ENCODE peak calls at places on chromosomes 2 and 18, in four cellular contexts. One of them, this sample, is unnamed.

GRCh38 chr2:241417626-241418025 is 61.5 kb downstream of the FARP2 start:
- DNase-seq in keratinocyte: no peak
- DNase-seq in OCI-LY7: no peak
- DNase-seq in osteoblast: no peak
- DNase-seq in this sample: no peak

GRCh38 chr2:56715670-56716069 is 531.9 kb downstream of the CCDC85A start:
- DNase-seq in keratinocyte: no peak
- DNase-seq in OCI-LY7: no peak
- DNase-seq in osteoblast: no peak
- DNase-seq in this sample: no peak

GRCh38 chr2:25132296-25132630 is 36.1 kb downstream of the POMC start:
- DNase-seq in keratinocyte: no peak
- DNase-seq in OCI-LY7: no peak
- DNase-seq in osteoblast: no peak
- DNase-seq in this sample: no peak

GRCh38 chr2:218024336-218024735 is 21.5 kb upstream of the TNS1 start:
- DNase-seq in keratinocyte: no peak
- DNase-seq in OCI-LY7: no peak
- DNase-seq in osteoblast: peak
- DNase-seq in this sample: no peak

GRCh38 chr2:164920430-164920829 is 34.9 kb downstream of the SLC38A11 start:
- DNase-seq in keratinocyte: peak
- DNase-seq in OCI-LY7: no peak
- DNase-seq in osteoblast: peak
- DNase-seq in this sample: peak

GRCh38 chr2:70656421-70657010 is 102.9 kb upstream of the TGFA start:
- DNase-seq in keratinocyte: no peak
- DNase-seq in OCI-LY7: no peak
- DNase-seq in osteoblast: no peak
- DNase-seq in this sample: no peak

GRCh38 chr2:231308631-231309414 is 86.7 kb upstream of the B3GNT7 start:
- DNase-seq in keratinocyte: no peak
- DNase-seq in OCI-LY7: no peak
- DNase-seq in osteoblast: no peak
- DNase-seq in this sample: peak

GRCh38 chr18:6949800-6950586 is 167.6 kb downstream of the LAMA1 start:
- DNase-seq in keratinocyte: no peak
- DNase-seq in OCI-LY7: no peak
- DNase-seq in osteoblast: no peak
- DNase-seq in this sample: no peak

GRCh38 chr18:8977166-8977565 is 125.3 kb upstream of the NDUFV2 start:
- DNase-seq in keratinocyte: no peak
- DNase-seq in OCI-LY7: no peak
- DNase-seq in osteoblast: no peak
- DNase-seq in this sample: no peak

GRCh38 chr2:85655961-85656403 is 12.0 kb downstream of the SFTPB start:
- DNase-seq in keratinocyte: no peak
- DNase-seq in OCI-LY7: no peak
- DNase-seq in osteoblast: peak
- DNase-seq in this sample: peak

GRCh38 chr18:66749030-66749429 is 145.1 kb upstream of the CDH19 start:
- DNase-seq in keratinocyte: no peak
- DNase-seq in OCI-LY7: no peak
- DNase-seq in osteoblast: peak
- DNase-seq in this sample: peak

GRCh38 chr2:28442328-28442727 is 49.7 kb downstream of the FOSL2 start:
- DNase-seq in keratinocyte: no peak
- DNase-seq in OCI-LY7: no peak
- DNase-seq in osteoblast: no peak
- DNase-seq in this sample: no peak

GRCh38 chr2:241939541-241939940 is 70.0 kb downstream of the RTP5 start:
- DNase-seq in keratinocyte: no peak
- DNase-seq in OCI-LY7: no peak
- DNase-seq in osteoblast: no peak
- DNase-seq in this sample: no peak

GRCh38 chr2:38650717-38651116 is 15.2 kb upstream of the GALM start:
- DNase-seq in keratinocyte: no peak
- DNase-seq in OCI-LY7: no peak
- DNase-seq in osteoblast: no peak
- DNase-seq in this sample: no peak

GRCh38 chr2:242031481-242032019 is 162.0 kb downstream of the RTP5 start:
- DNase-seq in keratinocyte: no peak
- DNase-seq in OCI-LY7: peak
- DNase-seq in osteoblast: peak
- DNase-seq in this sample: peak

GRCh38 chr2:101327863-101328394 is 19.4 kb upstream of the RNF149 start:
- DNase-seq in keratinocyte: peak
- DNase-seq in OCI-LY7: no peak
- DNase-seq in osteoblast: no peak
- DNase-seq in this sample: no peak

GRCh38 chr2:167924556-167924955 is 322.8 kb downstream of the STK39 start:
- DNase-seq in keratinocyte: no peak
- DNase-seq in OCI-LY7: no peak
- DNase-seq in osteoblast: no peak
- DNase-seq in this sample: no peak

GRCh38 chr2:141942006-141942789 is 188.6 kb downstream of the LRP1B start:
- DNase-seq in keratinocyte: no peak
- DNase-seq in OCI-LY7: no peak
- DNase-seq in osteoblast: no peak
- DNase-seq in this sample: no peak
- TF ChIP-seq CTCF in keratinocyte: no peak
- TF ChIP-seq CTCF in OCI-LY7: peak
- TF ChIP-seq CTCF in osteoblast: no peak
- TF ChIP-seq CTCF in this sample: peak

GRCh38 chr2:195451160-195451559 is 205.9 kb upstream of the SLC39A10 start:
- DNase-seq in keratinocyte: no peak
- DNase-seq in OCI-LY7: no peak
- DNase-seq in osteoblast: no peak
- DNase-seq in this sample: no peak

GRCh38 chr2:195447353-195447975 is 209.6 kb upstream of the SLC39A10 start:
- DNase-seq in keratinocyte: no peak
- DNase-seq in OCI-LY7: no peak
- DNase-seq in osteoblast: no peak
- DNase-seq in this sample: no peak

GRCh38 chr2:195445639-195446038 is 211.4 kb upstream of the SLC39A10 start:
- DNase-seq in keratinocyte: no peak
- DNase-seq in OCI-LY7: no peak
- DNase-seq in osteoblast: peak
- DNase-seq in this sample: no peak

GRCh38 chr2:195450537-195451113 is 206.4 kb upstream of the SLC39A10 start:
- DNase-seq in keratinocyte: no peak
- DNase-seq in OCI-LY7: no peak
- DNase-seq in osteoblast: no peak
- DNase-seq in this sample: no peak
- H2AFZ ChIP-seq in keratinocyte: no peak
- H2AFZ ChIP-seq in OCI-LY7: no peak
- H2AFZ ChIP-seq in osteoblast: no peak
- H2AFZ ChIP-seq in this sample: no peak

DNA sequence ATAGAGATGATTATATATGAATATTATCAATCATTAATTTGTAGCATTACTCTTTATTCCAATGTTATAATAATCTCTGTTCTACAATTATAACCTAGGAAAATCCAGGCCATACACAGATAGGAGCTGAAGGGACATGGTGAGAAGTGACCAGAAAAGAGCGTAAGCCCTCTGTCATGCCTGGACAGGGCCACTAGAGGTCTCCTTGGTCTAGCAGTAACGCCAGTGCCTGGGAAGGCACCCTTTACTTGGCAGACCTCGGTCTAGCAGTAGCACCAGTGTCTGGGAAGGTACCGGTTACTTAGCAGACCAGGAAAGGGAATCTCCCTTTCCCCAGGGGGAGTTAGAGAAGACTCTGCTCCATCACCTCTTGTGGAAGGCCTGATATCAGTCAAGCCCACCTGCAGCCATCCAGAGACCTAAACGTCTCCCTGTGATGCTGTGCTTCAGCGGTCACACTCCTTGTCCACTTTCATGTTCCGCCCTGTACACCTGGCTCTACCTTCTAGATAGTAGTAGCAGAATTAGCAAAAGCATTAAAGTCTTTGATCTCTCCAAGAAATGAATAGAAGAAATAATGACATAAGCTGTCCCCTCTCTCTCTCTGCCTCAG is 447.5 kb upstream of the FSIP2 start:
- DNase-seq in keratinocyte: no peak
- DNase-seq in OCI-LY7: peak
- DNase-seq in osteoblast: peak
- DNase-seq in this sample: peak
- TF ChIP-seq CTCF in keratinocyte: peak
- TF ChIP-seq CTCF in OCI-LY7: peak
- TF ChIP-seq CTCF in osteoblast: peak
- TF ChIP-seq CTCF in this sample: peak

DNA sequence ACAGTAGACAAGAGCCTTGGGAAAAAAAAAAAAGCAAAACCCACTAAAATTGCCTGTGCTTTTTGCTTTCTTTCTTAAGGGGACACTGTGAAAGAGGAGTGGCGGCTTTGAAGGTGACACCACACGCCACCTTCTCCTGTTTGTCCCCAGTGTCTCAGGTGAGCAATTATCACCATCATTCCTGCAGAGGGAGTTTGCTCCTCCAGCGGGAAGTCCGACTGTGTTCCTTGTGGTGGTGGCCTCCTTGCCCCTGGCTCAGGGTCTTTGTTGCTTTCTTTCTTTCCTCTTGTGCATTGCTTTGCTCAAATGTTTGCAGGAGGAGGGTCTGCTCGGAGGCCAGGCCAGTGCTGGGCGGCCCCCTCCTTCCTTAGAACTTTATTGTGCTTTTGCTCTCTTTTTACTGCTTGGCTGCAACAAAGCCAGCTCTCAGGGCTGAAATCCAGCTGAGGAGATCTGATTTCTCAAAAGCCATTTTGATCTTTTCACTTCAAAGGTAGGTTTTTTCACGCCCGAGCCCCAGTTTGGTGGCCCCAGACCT is 164.4 kb upstream of the CXCR4 start:
- DNase-seq in keratinocyte: no peak
- DNase-seq in OCI-LY7: no peak
- DNase-seq in osteoblast: no peak
- DNase-seq in this sample: no peak
- H2AFZ ChIP-seq in keratinocyte: no peak
- H2AFZ ChIP-seq in OCI-LY7: no peak
- H2AFZ ChIP-seq in osteoblast: no peak
- H2AFZ ChIP-seq in this sample: no peak

GRCh38 chr18:24271381-24272331 is 126.0 kb downstream of the OSBPL1A start:
- DNase-seq in keratinocyte: no peak
- DNase-seq in OCI-LY7: no peak
- DNase-seq in osteoblast: peak
- DNase-seq in this sample: peak
- TF ChIP-seq CTCF in keratinocyte: no peak
- TF ChIP-seq CTCF in OCI-LY7: no peak
- TF ChIP-seq CTCF in osteoblast: peak
- TF ChIP-seq CTCF in this sample: peak

DNA sequence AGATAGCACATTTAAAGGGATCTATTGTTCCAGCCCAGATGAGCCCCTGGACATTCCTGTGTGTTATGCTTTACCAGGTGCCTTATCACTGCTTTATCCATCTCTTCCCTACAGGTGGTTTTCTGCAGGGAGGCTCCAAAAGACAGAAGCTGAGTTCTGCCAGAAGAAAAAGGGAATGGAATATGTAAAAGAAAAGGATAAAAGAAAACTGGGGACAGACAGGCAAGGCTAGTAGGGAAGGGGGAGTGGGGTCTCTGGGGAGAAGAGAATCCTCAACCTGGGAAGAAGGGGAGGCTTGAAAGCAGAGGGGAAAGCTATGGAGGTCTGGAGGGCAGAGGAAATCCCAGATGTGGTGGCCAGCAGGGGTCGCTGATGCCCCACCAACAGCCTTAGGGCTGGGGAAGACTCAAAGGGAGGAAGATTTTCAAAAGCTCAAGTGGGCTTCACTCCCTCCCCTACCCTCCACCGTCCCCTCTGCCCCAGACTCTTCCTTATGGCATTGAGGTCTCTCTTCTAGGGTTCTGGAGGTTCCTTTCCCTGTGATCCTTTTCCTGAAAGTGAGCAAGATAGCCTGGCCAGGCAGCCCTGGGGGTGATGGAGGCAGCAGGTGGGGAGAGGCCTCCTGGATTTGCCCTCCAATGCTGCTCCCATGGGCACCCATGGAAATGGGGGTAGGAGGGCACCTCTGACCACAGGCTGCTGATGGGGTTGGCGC is 178.1 kb upstream of the PKDCC start:
- DNase-seq in keratinocyte: no peak
- DNase-seq in OCI-LY7: peak
- DNase-seq in osteoblast: peak
- DNase-seq in this sample: no peak
- H2AFZ ChIP-seq in keratinocyte: no peak
- H2AFZ ChIP-seq in OCI-LY7: no peak
- H2AFZ ChIP-seq in osteoblast: no peak
- H2AFZ ChIP-seq in this sample: no peak

GRCh38 chr2:65064728-65065552 is 8.7 kb downstream of the CEP68 start:
- DNase-seq in keratinocyte: no peak
- DNase-seq in OCI-LY7: peak
- DNase-seq in osteoblast: peak
- DNase-seq in this sample: peak
- TF ChIP-seq CTCF in keratinocyte: peak
- TF ChIP-seq CTCF in OCI-LY7: peak
- TF ChIP-seq CTCF in osteoblast: peak
- TF ChIP-seq CTCF in this sample: peak

GRCh38 chr2:189412330-189412953 is 28.8 kb upstream of the WDR75 start:
- DNase-seq in keratinocyte: no peak
- DNase-seq in OCI-LY7: peak
- DNase-seq in osteoblast: peak
- DNase-seq in this sample: peak
- H2AFZ ChIP-seq in keratinocyte: peak
- H2AFZ ChIP-seq in OCI-LY7: no peak
- H2AFZ ChIP-seq in osteoblast: peak
- H2AFZ ChIP-seq in this sample: no peak